ENCODE peak calls at places on chromosomes 6 and 20, in nine cellular contexts. H, R, M, Y, F, A, V, E and C are unnamed samples.

GRCh38 chr6:43129434-43130194 is 41.5 kb upstream of the SRF start:
- DNase-seq in F (no peak), M (no peak), A (peak; percentile 58), V (peak; percentile 61), H (peak; percentile 49), Y (peak; percentile 32), E (no peak), R (peak; percentile 58), C (no peak)

GRCh38 chr6:132253906-132254305 is 147.4 kb downstream of the MOXD1 start:
- DNase-seq in V (no peak), M (no peak), R (no peak), F (no peak), Y (no peak), A (no peak), H (no peak), E (no peak), C (no peak)

GRCh38 chr20:50536333-50536732 is 26.1 kb downstream of the PTPN1 start:
- DNase-seq in M (no peak), F (no peak), A (no peak), V (no peak), H (no peak), E (no peak), R (no peak), Y (no peak), C (no peak)

GRCh38 chr6:62390413-62390812 is 104.4 kb upstream of the KHDRBS2 start:
- DNase-seq in H (no peak), R (no peak), F (no peak), M (no peak), E (no peak), A (no peak), V (no peak), Y (no peak), C (no peak)

GRCh38 chr20:6045566-6045965 is 8.3 kb downstream of the LRRN4 start:
- DNase-seq in A (no peak), F (no peak), H (no peak), Y (no peak), M (no peak), V (peak; percentile 60), E (no peak), R (no peak), C (no peak)

GRCh38 chr6:130848945-130849344 is 21.7 kb downstream of the SMLR1 start:
- DNase-seq in E (no peak), V (no peak), F (no peak), H (no peak), A (no peak), M (no peak), R (peak; percentile 5), Y (peak; percentile 22), C (no peak)

GRCh38 chr6:71621918-71622519 is 264.3 kb upstream of the RIMS1 start:
- DNase-seq in V (peak; percentile 31), Y (no peak), H (no peak), A (no peak), R (peak; percentile 5), M (no peak), E (peak; percentile 13), F (no peak), C (peak; percentile 10)

GRCh38 chr6:35081426-35081851 is 59.7 kb downstream of the TCP11 start:
- DNase-seq in R (no peak), M (no peak), Y (no peak), E (no peak), V (peak; percentile 80), A (no peak), H (no peak), F (peak; percentile 60), C (no peak)

GRCh38 chr6:139474145-139475108 is 100.0 kb upstream of the CITED2 start:
- DNase-seq in V (peak; percentile 69), Y (no peak), F (no peak), R (no peak), A (no peak), M (no peak), E (peak; percentile 21), H (no peak), C (peak; percentile 97)

GRCh38 chr6:41325446-41326066 is 9.9 kb upstream of the NCR2 start:
- DNase-seq in E (no peak), H (no peak), V (no peak), M (no peak), Y (no peak), R (no peak), A (no peak), F (no peak), C (no peak)

GRCh38 chr6:159002432-159003160 is 2.6 kb upstream of the RSPH3 start:
- DNase-seq in Y (peak; percentile 42), F (no peak), R (peak; percentile 33), A (no peak), E (no peak), H (no peak), M (no peak), V (peak; percentile 44), C (no peak)